ENCODE peak calls at places on chromosome 15, in four cellular contexts. W, O, U and K are unnamed samples.

GRCh38 chr15:64351265-64351664 is 4.7 kb downstream of the CSNK1G1 start:
- DNase-seq in W (peak; percentile 45), O (no peak), U (no peak), K (no peak)

GRCh38 chr15:70589221-70589620 is 174.1 kb downstream of the UACA start:
- DNase-seq in W (no peak), O (no peak), U (no peak), K (no peak)

GRCh38 chr15:89587955-89588354 is 12.7 kb downstream of the TICRR start:
- DNase-seq in W (no peak), O (no peak), U (no peak), K (no peak)

GRCh38 chr15:94196536-94196935 is 34.8 kb upstream of the MCTP2 start:
- DNase-seq in W (no peak), O (no peak), U (no peak), K (no peak)

GRCh38 chr15:42059661-42060476 is 34.5 kb downstream of the PLA2G4D start:
- DNase-seq in W (peak; percentile 92), O (peak; percentile 74), U (peak; percentile 88), K (peak; percentile 84)

GRCh38 chr15:89812847-89813320 is 1.8 kb downstream of the ANPEP start:
- DNase-seq in W (no peak), O (no peak), U (no peak), K (no peak)

GRCh38 chr15:42593143-42593542 is 17.7 kb downstream of the STARD9 start:
- DNase-seq in W (no peak), O (no peak), U (no peak), K (no peak)

GRCh38 chr15:60374628-60375081 is 23.1 kb downstream of the ANXA2 start:
- DNase-seq in W (no peak), O (no peak), U (peak; percentile 37), K (no peak)

GRCh38 chr15:52491460-52491859 is 37.2 kb downstream of the MYO5A start:
- DNase-seq in W (no peak), O (no peak), U (no peak), K (no peak)

GRCh38 chr15:28921925-28922711 is 36.3 kb downstream of the APBA2 start:
- DNase-seq in W (no peak), O (no peak), U (no peak), K (peak; percentile 10)
- TF ChIP-seq CTCF in W (no peak), O (no peak), U (peak; percentile 25), K (peak; percentile 37)

GRCh38 chr15:91982401-91982800 is 128.9 kb downstream of the SLCO3A1 start:
- DNase-seq in W (no peak), O (no peak), U (no peak), K (no peak)
- TF ChIP-seq CTCF in W (no peak), O (no peak), U (no peak), K (no peak)

GRCh38 chr15:50238263-50238662 is 27.3 kb downstream of the HDC start:
- DNase-seq in W (no peak), O (no peak), U (no peak), K (no peak)

GRCh38 chr15:50244959-50245624 is 20.4 kb downstream of the HDC start:
- DNase-seq in W (peak; percentile 40), O (no peak), U (no peak), K (no peak)

GRCh38 chr15:50244153-50244552 is 21.4 kb downstream of the HDC start:
- DNase-seq in W (no peak), O (no peak), U (no peak), K (no peak)

GRCh38 chr15:50236433-50236832 is 29.1 kb downstream of the HDC start:
- DNase-seq in W (no peak), O (no peak), U (no peak), K (no peak)

DNA sequence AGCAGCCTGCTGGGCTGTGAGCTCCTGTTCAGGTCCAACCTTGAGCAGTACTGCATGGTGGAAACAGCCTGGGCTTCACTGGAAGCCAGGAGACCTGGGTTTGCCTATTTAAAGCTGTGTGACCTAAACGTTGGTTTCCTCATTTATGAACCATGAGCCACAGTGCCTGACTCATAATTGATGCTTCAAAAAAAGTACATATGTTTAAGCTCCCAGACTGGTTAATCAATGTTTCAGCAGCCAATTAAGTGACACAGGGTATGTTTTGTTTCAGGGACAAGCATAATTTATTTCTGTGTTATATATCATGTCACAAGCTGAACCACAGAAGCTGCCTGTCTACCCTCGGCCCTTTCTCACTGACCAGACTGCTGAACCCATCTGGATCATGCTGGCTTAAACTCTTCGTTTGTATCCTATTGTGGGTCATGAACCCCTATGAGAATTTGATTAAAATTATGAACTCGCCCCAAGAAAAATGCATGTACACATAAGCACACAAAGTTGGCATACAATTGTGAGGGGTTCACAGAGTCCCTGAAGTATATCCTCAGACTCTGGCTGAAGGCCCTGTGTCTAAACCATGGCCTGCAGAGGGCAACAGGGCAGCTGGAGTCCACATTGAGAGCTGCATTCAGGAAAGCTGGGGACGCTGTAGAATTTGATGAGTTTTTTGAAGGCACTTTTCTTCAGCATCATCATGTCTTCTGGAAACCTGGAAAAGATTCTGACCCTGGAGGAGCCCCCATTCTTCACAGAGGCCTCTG is 23.7 kb downstream of the HDC start:
- DNase-seq in W (no peak), O (no peak), U (no peak), K (no peak)
- TF ChIP-seq CTCF in W (no peak), O (no peak), U (no peak), K (no peak)

DNA sequence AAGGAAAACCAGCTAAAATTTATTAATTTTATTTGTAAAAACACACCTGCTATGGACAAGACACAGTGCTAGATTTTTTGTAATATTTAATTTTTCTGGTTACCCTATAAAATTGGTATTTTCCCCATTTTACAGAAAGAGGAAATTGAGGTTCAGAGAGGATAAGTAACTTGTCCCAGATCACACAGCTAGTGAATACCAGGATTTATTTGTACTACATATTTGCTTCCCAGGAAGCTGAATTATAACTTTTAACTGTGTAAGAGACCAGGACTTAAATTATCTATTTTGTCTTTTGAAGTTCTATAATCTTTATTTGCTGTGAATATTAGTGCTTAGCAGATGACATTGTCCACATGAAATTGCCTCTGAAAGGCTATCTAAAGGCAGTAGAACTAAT is 49.7 kb downstream of the MAP2K5 start:
- DNase-seq in W (no peak), O (no peak), U (no peak), K (no peak)
- TF ChIP-seq CTCF in W (no peak), O (no peak), U (no peak), K (no peak)